ENCODE peak calls at places on chromosomes 6 and 20, in four cellular contexts. G, I, E and D are unnamed samples.

GRCh38 chr20:19974621-19975435 is 42.3 kb upstream of the NAA20 start:
- DNase-seq in G (peak), E (peak), I (no peak), D (peak)

GRCh38 chr6:67676892-67677291 is 958.2 kb upstream of the ADGRB3 start:
- DNase-seq in I (no peak), G (no peak), E (no peak), D (no peak)

GRCh38 chr6:124795879-124796838 is 166.1 kb upstream of the RNF217 start:
- DNase-seq in E (peak), I (no peak), G (peak), D (no peak)

GRCh38 chr20:18705490-18705889 is 108.1 kb upstream of the SCP2D1 start:
- DNase-seq in E (peak), G (no peak), I (no peak), D (peak)

GRCh38 chr6:26271640-26272090 is 93.3 kb upstream of the BTN3A2 start:
- DNase-seq in E (no peak), G (no peak), I (no peak), D (no peak)

GRCh38 chr6:166602928-166603690 is 16.6 kb upstream of the RAMACL start:
- DNase-seq in I (no peak), G (no peak), E (peak), D (no peak)

GRCh38 chr6:88179692-88180091 is 13.5 kb upstream of the CNR1 start:
- DNase-seq in E (no peak), G (no peak), I (no peak), D (no peak)

GRCh38 chr6:156657311-156657710 is 119.9 kb upstream of the ARID1B start:
- DNase-seq in I (no peak), G (peak), E (no peak), D (no peak)

GRCh38 chr6:77463308-77463880 is at the start of gene HTR1B:
- DNase-seq in I (no peak), G (no peak), E (peak), D (peak)

GRCh38 chr20:23121766-23122095 is 35.6 kb upstream of the CD93 start:
- DNase-seq in E (no peak), I (no peak), G (no peak), D (no peak)

GRCh38 chr6:87139236-87139635 is 16.1 kb upstream of the ZNF292 start:
- DNase-seq in E (peak), G (no peak), I (peak), D (peak)

GRCh38 chr6:136501081-136501480 is 49.1 kb downstream of the MAP7 start:
- DNase-seq in E (no peak), G (no peak), I (no peak), D (no peak)

GRCh38 chr6:26240157-26240980 is 124.6 kb upstream of the BTN3A2 start:
- DNase-seq in I (peak), G (peak), E (peak), D (peak)

GRCh38 chr6:43993881-43994523 is 133.2 kb downstream of the MRPL14 start:
- DNase-seq in I (no peak), E (no peak), G (no peak), D (no peak)

GRCh38 chr20:32004963-32005362 is 5.3 kb upstream of the CCM2L start:
- DNase-seq in I (no peak), E (peak), G (no peak), D (no peak)

GRCh38 chr6:99894815-99895214 is 99.2 kb downstream of the MCHR2 start:
- DNase-seq in I (no peak), G (no peak), E (no peak), D (no peak)

GRCh38 chr6:51528556-51528955 is 558.9 kb downstream of the PKHD1 start:
- DNase-seq in G (no peak), I (no peak), E (no peak), D (no peak)